ENCODE peak calls at places on chromosomes 2 and 18, in eight cellular contexts. O is HL-60, X is SK-N-SH, A is breast epithelium, K is K562, T is stomach, D is sigmoid colon, W is Panc1. Q is an unnamed sample.

GRCh38 chr2:27885656-27886055 is 4.5 kb downstream of the RBKS start:
- DNase-seq in O (no peak), X (no peak), A (no peak), K (no peak), T (no peak), D (no peak), W (no peak), Q (no peak)

GRCh38 chr2:122078451-122078850 is 323.0 kb downstream of the TSN start:
- DNase-seq in O (no peak), X (no peak), A (no peak), K (no peak), T (no peak), D (no peak), W (no peak), Q (no peak)

GRCh38 chr2:159009940-159010339 is 41.5 kb downstream of the TANC1 start:
- DNase-seq in O (no peak), X (no peak), A (no peak), K (no peak), T (no peak), D (no peak), W (no peak), Q (no peak)

GRCh38 chr2:103208916-103209315 is 447.1 kb downstream of the TMEM182 start:
- DNase-seq in O (no peak), X (no peak), A (no peak), K (no peak), T (no peak), D (no peak), W (no peak), Q (no peak)

GRCh38 chr2:55838653-55839052 is 84.9 kb downstream of the EFEMP1 start:
- DNase-seq in O (no peak), X (no peak), A (no peak), K (no peak), T (no peak), D (no peak), W (no peak), Q (no peak)

GRCh38 chr2:130366720-130367119 is 10.9 kb downstream of the PTPN18 start:
- DNase-seq in O (no peak), X (no peak), A (no peak), K (no peak), T (peak; percentile 48), D (no peak), W (no peak), Q (no peak)

GRCh38 chr2:196853301-196854087 is 44.3 kb upstream of the C2orf66 start:
- DNase-seq in O (no peak), X (no peak), A (no peak), K (no peak), T (no peak), D (no peak), W (no peak), Q (no peak)

GRCh38 chr2:162244559-162245031 is 1.4 kb upstream of the FAP start:
- DNase-seq in O (no peak), X (no peak), A (peak; percentile 27), K (no peak), T (no peak), D (peak; percentile 78), W (no peak), Q (no peak)

GRCh38 chr2:74004212-74005182 is 19.8 kb downstream of the TET3 start:
- DNase-seq in O (no peak), X (no peak), A (no peak), K (peak; percentile 42), T (no peak), D (no peak), W (no peak), Q (no peak)

GRCh38 chr2:180495606-180496005 is 484.8 kb upstream of the UBE2E3 start:
- DNase-seq in O (no peak), X (no peak), A (no peak), K (no peak), T (no peak), D (no peak), W (no peak), Q (no peak)

GRCh38 chr2:109450574-109451265 is 163.0 kb downstream of the SEPTIN10 start:
- DNase-seq in O (no peak), X (peak; percentile 36), A (no peak), K (no peak), T (no peak), D (peak; percentile 67), W (no peak), Q (no peak)

GRCh38 chr2:142878061-142878741 is 737 bp downstream of the KYNU start:
- DNase-seq in O (no peak), X (no peak), A (no peak), K (no peak), T (no peak), D (no peak), W (no peak), Q (no peak)

GRCh38 chr2:111134082-111134481 is 13.4 kb downstream of the BCL2L11 start:
- DNase-seq in O (no peak), X (no peak), A (no peak), K (no peak), T (no peak), D (no peak), W (no peak), Q (no peak)

GRCh38 chr2:54041135-54041534 is 70.3 kb upstream of the PSME4 start:
- DNase-seq in O (no peak), X (no peak), A (no peak), K (no peak), T (no peak), D (no peak), W (no peak), Q (no peak)

GRCh38 chr18:11689031-11689971 is at the start of gene GNAL:
- DNase-seq in O (peak; percentile 63), X (peak; percentile 79), A (peak; percentile 26), K (peak; percentile 53), T (peak; percentile 84), D (peak; percentile 88), W (peak; percentile 12), Q (peak; percentile 77)

GRCh38 chr2:181680937-181681811 is 857 bp upstream of the NEUROD1 start:
- DNase-seq in O (no peak), X (no peak), A (no peak), K (no peak), T (no peak), D (no peak), W (no peak), Q (no peak)
- H3K27me3 ChIP-seq in O (peaks cover 75% of the 10 kb centered on the region), X (no peaks in the 10 kb centered on the region), A (peaks cover 81% of the 10 kb centered on the region), K (peaks cover 57% of the 10 kb centered on the region), T (peaks cover 97% of the 10 kb centered on the region), D (peaks cover 95% of the 10 kb centered on the region), W (peaks cover 14% of the 10 kb centered on the region), Q (peaks cover 41% of the 10 kb centered on the region)

GRCh38 chr2:231545105-231545902 is 15.1 kb upstream of the NMUR1 start:
- DNase-seq in O (peak; percentile 99), X (no peak), A (no peak), K (peak; percentile 45), T (peak; percentile 50), D (no peak), W (no peak), Q (no peak)
- TF ChIP-seq POLR2AphosphoS5 in O (peak; percentile 100), X (no peak), A (no peak), K (no peak), T (no peak), D (no peak), W (no peak), Q (no peak)

GRCh38 chr18:76684265-76684664 is 138.1 kb upstream of the ZNF236 start:
- DNase-seq in O (no peak), X (no peak), A (no peak), K (no peak), T (no peak), D (no peak), W (no peak), Q (no peak)

GRCh38 chr18:76686737-76687231 is 135.6 kb upstream of the ZNF236 start:
- DNase-seq in O (peak; percentile 84), X (peak; percentile 77), A (peak; percentile 54), K (no peak), T (peak; percentile 68), D (peak; percentile 84), W (peak; percentile 22), Q (peak; percentile 53)

GRCh38 chr18:76687271-76688006 is 134.9 kb upstream of the ZNF236 start:
- DNase-seq in O (no peak), X (no peak), A (no peak), K (no peak), T (no peak), D (no peak), W (no peak), Q (no peak)

GRCh38 chr18:76685402-76685801 is 137.0 kb upstream of the ZNF236 start:
- DNase-seq in O (no peak), X (no peak), A (no peak), K (no peak), T (no peak), D (no peak), W (no peak), Q (no peak)

GRCh38 chr18:76685860-76686259 is 136.5 kb upstream of the ZNF236 start:
- DNase-seq in O (no peak), X (no peak), A (no peak), K (no peak), T (no peak), D (no peak), W (no peak), Q (no peak)
- H3K27me3 ChIP-seq in O (peaks cover 8% of the 10 kb centered on the region), X (no peaks in the 10 kb centered on the region), A (peaks cover 19% of the 10 kb centered on the region), K (peaks cover 48% of the 10 kb centered on the region), T (peaks cover 35% of the 10 kb centered on the region), D (no peaks in the 10 kb centered on the region), W (peaks cover 24% of the 10 kb centered on the region), Q (no peaks in the 10 kb centered on the region)

DNA sequence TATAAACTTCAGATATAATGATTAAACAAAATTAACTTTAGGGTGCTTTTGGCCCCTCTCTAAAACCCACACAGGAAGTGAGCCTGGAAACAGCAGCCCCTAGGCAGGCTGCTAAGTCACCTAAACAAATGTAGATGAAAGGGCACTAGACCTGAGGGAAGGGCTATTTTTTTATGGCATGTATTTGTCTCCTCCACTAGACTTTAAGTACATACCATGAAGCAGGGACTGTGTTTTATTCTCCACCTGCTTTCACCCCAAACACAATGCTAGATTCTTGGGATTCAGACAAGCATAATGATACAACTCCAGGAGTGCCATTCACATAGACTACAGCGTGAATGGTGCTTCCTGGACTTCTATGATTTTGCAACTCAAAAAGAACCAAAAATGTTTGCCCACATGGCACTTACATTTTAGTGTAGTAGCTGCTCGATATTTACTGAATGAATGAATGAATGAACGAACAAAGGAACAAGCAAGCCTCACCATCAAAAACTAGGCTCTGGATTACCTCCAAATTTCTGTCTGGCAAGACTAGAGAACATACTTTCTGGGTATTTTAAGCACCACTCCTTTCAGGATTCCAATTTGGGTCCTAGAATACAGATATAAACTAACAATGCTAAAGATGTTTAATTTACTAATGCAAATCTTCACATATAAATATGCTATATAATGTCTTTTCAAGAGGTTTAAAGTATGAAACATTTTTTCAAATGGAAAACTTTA is 10.0 kb downstream of the ATAD2B start:
- DNase-seq in O (no peak), X (peak; percentile 39), A (no peak), K (peak; percentile 53), T (no peak), D (no peak), W (no peak), Q (no peak)
- TF ChIP-seq POLR2AphosphoS5 in O (no peak), X (no peak), A (no peak), K (no peak), T (no peak), D (no peak), W (no peak), Q (no peak)